ENCODE peak calls at places on chromosomes 7 and 10, in five cellular contexts. W is GM23338, H is SHP77, M is DMS153, Q is ELR. J is an unnamed sample.

GRCh38 chr7:151808296-151809155 is 68.4 kb downstream of the PRKAG2 start:
- DNase-seq in M (no peak), Q (peak), H (no peak), W (no peak), J (no peak)

GRCh38 chr7:134527979-134528371 is 608 bp downstream of the AKR1B10 start:
- DNase-seq in W (peak), H (peak), Q (peak), M (no peak), J (no peak)

GRCh38 chr10:130354976-130355795 is 219.0 kb downstream of the GLRX3 start:
- DNase-seq in M (no peak), W (no peak), Q (no peak), H (no peak), J (no peak)

GRCh38 chr7:78493383-78493782 is 694.8 kb downstream of the PHTF2 start:
- DNase-seq in M (no peak), H (no peak), Q (no peak), W (no peak), J (no peak)

GRCh38 chr7:150399861-150400778 is 21.0 kb downstream of the ZNF775 start:
- DNase-seq in H (no peak), Q (peak), M (no peak), W (no peak), J (no peak)

GRCh38 chr10:89086801-89087513 is 96.4 kb downstream of the FAS start:
- DNase-seq in Q (peak), W (peak), H (no peak), M (no peak), J (peak)

GRCh38 chr10:12081879-12082560 is 13.3 kb downstream of the DHTKD1 start:
- DNase-seq in Q (peak), H (no peak), W (no peak), M (no peak), J (peak)

GRCh38 chr10:83262434-83262833 is 876.9 kb upstream of the GHITM start:
- DNase-seq in W (no peak), H (no peak), M (no peak), Q (no peak), J (no peak)

GRCh38 chr10:114276066-114276465 is 37.0 kb downstream of the VWA2 start:
- DNase-seq in M (no peak), Q (no peak), W (no peak), H (no peak), J (no peak)

GRCh38 chr7:79268730-79269129 is 184.7 kb downstream of the MAGI2 start:
- DNase-seq in H (no peak), Q (no peak), M (peak), W (no peak), J (no peak)

GRCh38 chr7:106344861-106345260 is 60.1 kb upstream of the NAMPT start:
- DNase-seq in Q (peak), H (no peak), W (no peak), M (no peak), J (no peak)

GRCh38 chr10:125985557-125986246 is 89.3 kb downstream of the FANK1 start:
- DNase-seq in M (no peak), W (no peak), H (no peak), Q (no peak), J (no peak)

GRCh38 chr10:81920213-81920829 is 45.3 kb downstream of the NRG3 start:
- DNase-seq in H (no peak), Q (peak), W (peak), M (no peak), J (no peak)

GRCh38 chr7:77933394-77933793 is 134.8 kb downstream of the PHTF2 start:
- DNase-seq in Q (peak), H (no peak), M (no peak), W (no peak), J (peak)

GRCh38 chr10:15333909-15334649 is 37.0 kb downstream of the FAM171A1 start:
- DNase-seq in W (peak), H (no peak), M (no peak), Q (peak), J (no peak)

GRCh38 chr7:44078521-44078920 is 3.8 kb downstream of the POLM start:
- DNase-seq in H (no peak), W (no peak), M (no peak), Q (no peak), J (no peak)

GRCh38 chr7:116806046-116806944 is 56.1 kb upstream of the CAPZA2 start:
- DNase-seq in M (no peak), Q (no peak), H (no peak), W (no peak), J (no peak)

GRCh38 chr10:124001391-124002260 is 91.8 kb downstream of the CHST15 start:
- DNase-seq in H (no peak), M (no peak), W (no peak), Q (no peak), J (no peak)

GRCh38 chr10:3217301-3217700 is 44.7 kb upstream of the PITRM1 start:
- DNase-seq in H (no peak), M (no peak), Q (peak), W (no peak), J (peak)